ENCODE peak calls at places on chromosomes 2 and 18, in four cellular contexts. One of them, this sample, is unnamed.

GRCh38 chr2:241775223-241776177 is 1.1 kb upstream of the GAL3ST2 start:
- DNase-seq in SK-N-SH: peak; percentile 36
- DNase-seq in GM12878: no peak
- DNase-seq in kidney: no peak
- DNase-seq in this sample: no peak

GRCh38 chr2:134739261-134739878 is 20.6 kb upstream of the TMEM163 start:
- DNase-seq in kidney: no peak
- DNase-seq in GM12878: no peak
- DNase-seq in SK-N-SH: no peak
- DNase-seq in this sample: no peak

GRCh38 chr18:74724186-74724585 is 126.5 kb downstream of the ZNF407 start:
- DNase-seq in GM12878: no peak
- DNase-seq in kidney: no peak
- DNase-seq in SK-N-SH: no peak
- DNase-seq in this sample: peak; percentile 82

GRCh38 chr18:45255142-45255890 is 360.0 kb upstream of the SLC14A2 start:
- DNase-seq in GM12878: no peak
- DNase-seq in kidney: no peak
- DNase-seq in SK-N-SH: no peak
- DNase-seq in this sample: peak; percentile 92

GRCh38 chr2:197210450-197210849 is 100.1 kb downstream of the ANKRD44 start:
- DNase-seq in kidney: no peak
- DNase-seq in GM12878: no peak
- DNase-seq in SK-N-SH: no peak
- DNase-seq in this sample: no peak

GRCh38 chr2:39782591-39782990 is 3.5 kb upstream of the THUMPD2 start:
- DNase-seq in SK-N-SH: no peak
- DNase-seq in kidney: no peak
- DNase-seq in GM12878: no peak
- DNase-seq in this sample: no peak

GRCh38 chr2:177405029-177405692 is 12.6 kb downstream of the AGPS start:
- DNase-seq in kidney: no peak
- DNase-seq in GM12878: no peak
- DNase-seq in SK-N-SH: no peak
- DNase-seq in this sample: no peak

GRCh38 chr2:219713110-219713509 is 85.7 kb downstream of the SLC4A3 start:
- DNase-seq in kidney: no peak
- DNase-seq in SK-N-SH: peak; percentile 31
- DNase-seq in GM12878: no peak
- DNase-seq in this sample: peak; percentile 42

GRCh38 chr2:209496586-209496982 is 72.7 kb downstream of the MAP2 start:
- DNase-seq in GM12878: no peak
- DNase-seq in SK-N-SH: no peak
- DNase-seq in kidney: no peak
- DNase-seq in this sample: peak; percentile 56

GRCh38 chr18:36786686-36787085 is 42.1 kb downstream of the TPGS2 start:
- DNase-seq in kidney: peak; percentile 83
- DNase-seq in GM12878: no peak
- DNase-seq in SK-N-SH: no peak
- DNase-seq in this sample: peak; percentile 80

GRCh38 chr2:234632527-234633391 is 135.9 kb upstream of the ARL4C start:
- DNase-seq in SK-N-SH: no peak
- DNase-seq in GM12878: no peak
- DNase-seq in kidney: no peak
- DNase-seq in this sample: peak; percentile 82

GRCh38 chr2:10091182-10091932 is 11.1 kb upstream of the CYS1 start:
- DNase-seq in SK-N-SH: no peak
- DNase-seq in kidney: peak; percentile 87
- DNase-seq in GM12878: no peak
- DNase-seq in this sample: no peak

GRCh38 chr2:28390857-28391563 is 1.6 kb upstream of the FOSL2 start:
- DNase-seq in SK-N-SH: peak; percentile 84
- DNase-seq in kidney: peak; percentile 94
- DNase-seq in GM12878: no peak
- DNase-seq in this sample: peak; percentile 88

GRCh38 chr2:215671691-215672090 is 235.8 kb upstream of the FN1 start:
- DNase-seq in SK-N-SH: no peak
- DNase-seq in kidney: no peak
- DNase-seq in GM12878: no peak
- DNase-seq in this sample: no peak

GRCh38 chr2:217928324-217929293 is 74.2 kb downstream of the TNS1 start:
- DNase-seq in GM12878: no peak
- DNase-seq in SK-N-SH: no peak
- DNase-seq in kidney: no peak
- DNase-seq in this sample: no peak

GRCh38 chr18:34754300-34754699 is 44.2 kb downstream of the DTNA start:
- DNase-seq in kidney: no peak
- DNase-seq in GM12878: no peak
- DNase-seq in SK-N-SH: no peak
- DNase-seq in this sample: no peak

GRCh38 chr2:200592414-200593075 is 6.7 kb downstream of the AOX1 start:
- DNase-seq in kidney: no peak
- DNase-seq in SK-N-SH: no peak
- DNase-seq in GM12878: no peak
- DNase-seq in this sample: peak; percentile 49

GRCh38 chr2:17195016-17195415 is 323.2 kb downstream of the RAD51AP2 start:
- DNase-seq in SK-N-SH: no peak
- DNase-seq in kidney: no peak
- DNase-seq in GM12878: no peak
- DNase-seq in this sample: no peak

GRCh38 chr2:149261672-149262071 is 68.7 kb upstream of the LYPD6 start:
- DNase-seq in SK-N-SH: no peak
- DNase-seq in kidney: no peak
- DNase-seq in GM12878: no peak
- DNase-seq in this sample: no peak

GRCh38 chr2:111222204-111222866 is 101.6 kb downstream of the BCL2L11 start:
- DNase-seq in kidney: no peak
- DNase-seq in GM12878: no peak
- DNase-seq in SK-N-SH: no peak
- DNase-seq in this sample: no peak

GRCh38 chr18:48950536-48951447 is at the start of gene SMAD7:
- DNase-seq in kidney: peak; percentile 77
- DNase-seq in GM12878: no peak
- DNase-seq in SK-N-SH: peak; percentile 52
- DNase-seq in this sample: peak; percentile 66

GRCh38 chr18:62586781-62587487 is 64.1 kb downstream of the ZCCHC2 start:
- DNase-seq in SK-N-SH: no peak
- DNase-seq in kidney: no peak
- DNase-seq in GM12878: no peak
- DNase-seq in this sample: no peak

GRCh38 chr2:225824748-225825449 is 425.4 kb downstream of the NYAP2 start:
- DNase-seq in SK-N-SH: no peak
- DNase-seq in kidney: no peak
- DNase-seq in GM12878: no peak
- DNase-seq in this sample: no peak

GRCh38 chr2:46984034-46984433 is 68.4 kb upstream of the MCFD2 start:
- DNase-seq in GM12878: no peak
- DNase-seq in kidney: no peak
- DNase-seq in SK-N-SH: no peak
- DNase-seq in this sample: no peak

GRCh38 chr18:22394428-22394827 is 23.3 kb downstream of the CTAGE1 start:
- DNase-seq in GM12878: no peak
- DNase-seq in SK-N-SH: no peak
- DNase-seq in kidney: no peak
- DNase-seq in this sample: no peak

GRCh38 chr18:22403950-22404349 is 13.8 kb downstream of the CTAGE1 start:
- DNase-seq in SK-N-SH: no peak
- DNase-seq in GM12878: no peak
- DNase-seq in kidney: no peak
- DNase-seq in this sample: no peak

GRCh38 chr18:22399949-22400348 is 17.8 kb downstream of the CTAGE1 start:
- DNase-seq in SK-N-SH: no peak
- DNase-seq in GM12878: no peak
- DNase-seq in kidney: no peak
- DNase-seq in this sample: no peak

GRCh38 chr18:22398464-22398863 is 19.3 kb downstream of the CTAGE1 start:
- DNase-seq in kidney: no peak
- DNase-seq in GM12878: no peak
- DNase-seq in SK-N-SH: no peak
- DNase-seq in this sample: no peak
- H3K9ac ChIP-seq in kidney: no peak overlapping the region
- H3K9ac ChIP-seq in GM12878: no peak overlapping the region
- H3K9ac ChIP-seq in SK-N-SH: no peak overlapping the region
- H3K9ac ChIP-seq in this sample: no peak overlapping the region

DNA sequence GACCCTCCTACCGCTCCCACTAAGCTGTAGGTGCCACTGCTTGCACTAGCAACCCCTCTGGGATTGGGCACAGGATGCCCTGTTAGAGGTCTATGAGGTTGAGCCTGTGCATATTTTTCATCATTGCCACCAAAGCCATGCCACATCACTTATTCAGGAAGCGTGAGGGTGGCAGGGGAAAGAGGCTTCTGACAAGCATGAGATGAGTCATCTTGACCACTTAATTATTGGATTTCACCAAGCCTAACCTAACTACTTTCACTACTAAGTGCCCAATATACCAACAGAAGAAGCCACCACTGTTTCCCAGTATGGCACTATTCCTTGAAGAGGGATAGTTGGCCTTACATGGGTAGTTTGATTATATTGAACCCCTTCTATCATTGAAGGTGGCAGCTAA is 181.3 kb upstream of the EPHA4 start:
- DNase-seq in GM12878: no peak
- DNase-seq in kidney: no peak
- DNase-seq in SK-N-SH: no peak
- DNase-seq in this sample: no peak
- H3K9me3 ChIP-seq in GM12878: no peaks in the 10 kb centered on the region
- H3K9me3 ChIP-seq in kidney: no peaks in the 10 kb centered on the region
- H3K9me3 ChIP-seq in SK-N-SH: no peaks in the 10 kb centered on the region
- H3K9me3 ChIP-seq in this sample: no peaks in the 10 kb centered on the region

GRCh38 chr2:43159797-43160196 is 66.6 kb downstream of the ZFP36L2 start:
- DNase-seq in kidney: no peak
- DNase-seq in SK-N-SH: no peak
- DNase-seq in GM12878: no peak
- DNase-seq in this sample: no peak
- H3K4me3 ChIP-seq in kidney: no peak overlapping the region
- H3K4me3 ChIP-seq in SK-N-SH: no peak overlapping the region
- H3K4me3 ChIP-seq in GM12878: no peak overlapping the region
- H3K4me3 ChIP-seq in this sample: no peak overlapping the region

DNA sequence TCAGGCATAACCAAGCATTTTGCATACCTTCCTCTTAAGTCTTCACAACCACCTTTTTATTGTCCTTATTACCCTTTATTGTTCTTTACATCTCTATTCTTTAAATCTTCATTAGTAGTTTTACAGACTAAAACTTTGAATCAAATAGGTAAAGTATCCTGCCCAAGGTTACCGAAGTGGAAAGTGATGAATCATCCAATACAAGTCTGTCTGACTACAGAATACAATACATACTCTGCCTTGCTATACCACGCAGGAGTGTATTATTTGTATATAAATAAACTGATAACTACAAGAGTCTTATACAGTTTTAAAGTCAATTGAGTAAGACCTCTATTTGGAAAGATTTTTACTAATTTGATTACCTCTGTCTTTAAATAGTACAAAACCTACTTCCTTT is 196.0 kb downstream of the ZEB2 start:
- DNase-seq in kidney: no peak
- DNase-seq in SK-N-SH: no peak
- DNase-seq in GM12878: no peak
- DNase-seq in this sample: no peak
- H3K9ac ChIP-seq in kidney: no peak overlapping the region
- H3K9ac ChIP-seq in SK-N-SH: no peak overlapping the region
- H3K9ac ChIP-seq in GM12878: no peak overlapping the region
- H3K9ac ChIP-seq in this sample: no peak overlapping the region

DNA sequence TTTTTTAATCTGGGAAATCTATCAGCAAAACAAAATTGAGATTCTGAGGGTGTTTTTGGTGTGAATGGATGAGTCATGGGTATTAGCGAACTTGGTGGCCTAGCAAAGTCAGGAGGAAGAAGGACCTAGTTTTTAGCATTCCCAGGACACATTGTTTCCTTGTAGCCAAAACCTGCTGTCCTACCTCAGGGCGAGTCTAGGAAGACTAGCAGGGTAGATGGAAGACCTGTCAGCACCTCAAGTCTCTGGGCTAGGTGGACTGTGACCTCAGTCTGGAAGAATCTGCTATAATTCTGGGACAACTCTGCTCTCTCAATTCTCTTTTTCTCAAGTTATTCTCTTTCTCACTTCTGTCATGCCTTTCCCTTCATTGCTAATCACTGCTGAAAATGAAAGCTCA is 1399.3 kb upstream of the LRRTM1 start:
- DNase-seq in GM12878: no peak
- DNase-seq in kidney: no peak
- DNase-seq in SK-N-SH: no peak
- DNase-seq in this sample: no peak
- H3K9me3 ChIP-seq in GM12878: no peaks in the 10 kb centered on the region
- H3K9me3 ChIP-seq in kidney: no peaks in the 10 kb centered on the region
- H3K9me3 ChIP-seq in SK-N-SH: no peaks in the 10 kb centered on the region
- H3K9me3 ChIP-seq in this sample: no peaks in the 10 kb centered on the region

GRCh38 chr2:238139141-238139840 is 823 bp downstream of the KLHL30 start:
- DNase-seq in kidney: no peak
- DNase-seq in GM12878: no peak
- DNase-seq in SK-N-SH: no peak
- DNase-seq in this sample: no peak

GRCh38 chr2:238138331-238139102 is at the start of gene KLHL30:
- DNase-seq in SK-N-SH: no peak
- DNase-seq in kidney: no peak
- DNase-seq in GM12878: no peak
- DNase-seq in this sample: no peak

GRCh38 chr2:238141541-238142318 is 3.3 kb downstream of the KLHL30 start:
- DNase-seq in GM12878: no peak
- DNase-seq in SK-N-SH: no peak
- DNase-seq in kidney: peak; percentile 91
- DNase-seq in this sample: no peak

GRCh38 chr2:238140721-238141540 is 2.5 kb downstream of the KLHL30 start:
- DNase-seq in GM12878: no peak
- DNase-seq in SK-N-SH: no peak
- DNase-seq in kidney: no peak
- DNase-seq in this sample: no peak

DNA sequence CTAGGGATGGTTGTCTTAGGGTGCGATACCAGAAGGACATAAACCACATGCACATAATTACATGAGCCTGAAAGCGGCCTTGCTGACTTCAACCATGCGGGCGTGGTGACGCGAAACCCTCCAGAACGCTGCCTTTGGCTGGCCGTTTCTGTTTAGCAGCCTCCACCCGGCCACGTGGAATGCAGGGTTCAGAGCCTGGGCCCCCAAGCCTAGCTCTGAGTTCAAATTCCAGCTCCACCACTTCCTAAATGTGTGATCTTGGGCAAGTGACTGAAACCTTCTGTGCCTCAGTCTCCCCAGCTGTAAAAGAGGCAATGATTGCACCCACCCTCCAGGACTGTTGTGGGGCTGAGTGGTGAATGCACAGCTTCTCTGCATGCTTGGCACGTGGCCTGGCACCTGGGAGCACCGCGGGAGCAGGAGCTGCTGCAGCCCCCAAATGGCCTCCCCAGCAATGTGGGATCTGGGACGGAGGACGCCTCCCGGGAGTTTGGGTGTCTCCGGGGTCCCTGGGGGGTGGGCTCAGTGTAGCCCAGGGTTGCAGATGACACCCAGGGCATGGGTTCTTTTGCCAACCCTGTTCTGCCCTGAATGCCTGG is 1.5 kb downstream of the KLHL30 start:
- DNase-seq in GM12878: no peak
- DNase-seq in kidney: no peak
- DNase-seq in SK-N-SH: no peak
- DNase-seq in this sample: no peak
- H3K4me3 ChIP-seq in GM12878: no peak overlapping the region
- H3K4me3 ChIP-seq in kidney: no peak overlapping the region
- H3K4me3 ChIP-seq in SK-N-SH: no peak overlapping the region
- H3K4me3 ChIP-seq in this sample: no peak overlapping the region

This sample was measured in adipocyte.